ENCODE peak calls at places on chromosome 11, in five cellular contexts. V, G, O, Y and C are unnamed samples.

GRCh38 chr11:15800121-15800800 is 556.1 kb downstream of the SOX6 start:
- DNase-seq in G (no peak), Y (peak; percentile 91), V (no peak), O (peak; percentile 4), C (peak; percentile 70)

GRCh38 chr11:100667449-100667848 is 19.6 kb upstream of the ARHGAP42 start:
- DNase-seq in O (no peak), V (no peak), G (no peak), Y (no peak), C (no peak)

GRCh38 chr11:129785383-129786111 is 30.1 kb upstream of the TMEM45B start:
- DNase-seq in G (no peak), V (no peak), Y (no peak), O (no peak), C (peak; percentile 18)

GRCh38 chr11:93059074-93059957 is 89.9 kb downstream of the MTNR1B start:
- DNase-seq in G (no peak), O (no peak), Y (no peak), V (no peak), C (peak; percentile 40)

GRCh38 chr11:75535039-75535563 is 9.4 kb upstream of the GDPD5 start:
- DNase-seq in Y (no peak), O (no peak), G (no peak), V (no peak), C (no peak)

GRCh38 chr11:118415739-118416068 is 14.3 kb downstream of the ATP5MG start:
- DNase-seq in V (no peak), Y (peak; percentile 65), G (no peak), O (peak; percentile 96), C (peak; percentile 70)

GRCh38 chr11:125174057-125174456 is 9.5 kb downstream of the PKNOX2 start:
- DNase-seq in G (no peak), Y (no peak), O (no peak), V (no peak), C (no peak)

GRCh38 chr11:113440816-113441215 is 34.4 kb downstream of the DRD2 start:
- DNase-seq in Y (no peak), V (no peak), O (no peak), G (no peak), C (no peak)